ENCODE peak calls at places on chromosomes 3 and 15, in seven cellular contexts. T is memory B cell; N is Kasumi-1; X is stimulated activated CD4-positive, alpha-beta T cell treated with anti-CD3 and anti-CD28 coated beads, Interleukin-4, amount 100 ng/mL, for 24 hours; Q is T-helper 2 cell; W is stimulated activated CD8-positive, alpha-beta memory T cell treated with anti-CD3 and anti-CD28 coated beads, Interleukin-2, amount 100 ng/mL, for 1 hour; B is NCI-H1417. C is an unnamed sample.

GRCh38 chr3:141960731-141961130 is 84.3 kb downstream of the ATP1B3 start:
- DNase-seq in B (no peak), X (no peak), W (no peak), Q (no peak), N (no peak), T (no peak), C (no peak)

GRCh38 chr15:60898896-60899295 is 330.2 kb downstream of the RORA start:
- DNase-seq in X (no peak), Q (no peak), N (no peak), B (no peak), W (no peak), T (no peak), C (no peak)

GRCh38 chr15:82646250-82647044 is 716 bp downstream of the CPEB1 start:
- DNase-seq in B (no peak), X (no peak), Q (peak), T (no peak), W (no peak), N (no peak), C (no peak)

GRCh38 chr3:18843188-18843587 is 305.1 kb upstream of the KCNH8 start:
- DNase-seq in B (no peak), W (no peak), T (no peak), X (no peak), N (no peak), Q (no peak), C (no peak)

GRCh38 chr3:191648787-191649186 is 187.8 kb downstream of the PYDC2 start:
- DNase-seq in B (no peak), W (no peak), N (no peak), Q (no peak), X (no peak), T (no peak), C (no peak)

GRCh38 chr15:74364936-74365618 is 2.4 kb downstream of the CYP11A1 start:
- DNase-seq in N (no peak), T (no peak), W (no peak), Q (no peak), B (no peak), X (no peak), C (no peak)

GRCh38 chr3:177294221-177294620 is 96.9 kb upstream of the TBL1XR1 start:
- DNase-seq in Q (no peak), B (no peak), T (no peak), N (no peak), W (no peak), X (no peak), C (no peak)

GRCh38 chr3:69499899-69500316 is 114.0 kb upstream of the FRMD4B start:
- DNase-seq in W (no peak), Q (no peak), B (no peak), N (no peak), T (no peak), X (no peak), C (no peak)

GRCh38 chr3:25155696-25156471 is 272.2 kb upstream of the RARB start:
- DNase-seq in W (no peak), N (no peak), T (no peak), X (no peak), Q (no peak), B (no peak), C (no peak)

GRCh38 chr15:40928975-40929729 is at the start of gene DLL4:
- DNase-seq in B (peak), T (peak), N (peak), W (no peak), Q (peak), X (no peak), C (no peak)

GRCh38 chr15:68464451-68465090 is 32.6 kb upstream of the ITGA11 start:
- DNase-seq in B (no peak), Q (no peak), N (no peak), W (no peak), X (no peak), T (no peak), C (no peak)

GRCh38 chr3:8776406-8776805 is 7.0 kb upstream of the OXTR start:
- DNase-seq in W (no peak), N (no peak), T (no peak), B (no peak), Q (no peak), X (no peak), C (no peak)

C was measured in activated T-helper 9 cell treated with anti-CD3 and anti-CD28 coated beads, Interleukin-2, amount 50 U/mL, for 16 hours.